ENCODE peak calls at places on chromosomes 13 and 19, in seven cellular contexts. V is SK-N-SH, C is HepG2, G is GM12878, Y is GM12892, P is K562, B is H1. O is an unnamed sample.

GRCh38 chr19:3351702-3352447 is 14.5 kb upstream of the NFIC start:
- DNase-seq in V (no peak), C (no peak), G (no peak), Y (no peak), P (no peak), B (no peak), O (no peak)

GRCh38 chr19:23804676-23805075 is 46.0 kb upstream of the ZNF681 start:
- DNase-seq in V (no peak), C (no peak), G (no peak), Y (no peak), P (no peak), B (no peak), O (no peak)

GRCh38 chr13:26465514-26465913 is 92.0 kb upstream of the WASF3 start:
- DNase-seq in V (no peak), C (no peak), G (no peak), Y (no peak), P (no peak), B (peak), O (no peak)

GRCh38 chr19:58538257-58539168 is 5.4 kb upstream of the TRIM28 start:
- DNase-seq in V (no peak), C (no peak), G (no peak), Y (no peak), P (no peak), B (peak), O (no peak)

GRCh38 chr19:34555447-34555846 is 73.9 kb downstream of the WTIP start:
- DNase-seq in V (no peak), C (peak), G (no peak), Y (no peak), P (peak), B (no peak), O (no peak)

GRCh38 chr13:27027086-27027667 is 144.4 kb downstream of the USP12 start:
- DNase-seq in V (no peak), C (no peak), G (no peak), Y (no peak), P (no peak), B (no peak), O (no peak)

GRCh38 chr13:30615851-30616311 is 1.8 kb upstream of the USPL1 start:
- DNase-seq in V (peak), C (peak), G (no peak), Y (no peak), P (peak), B (no peak), O (no peak)

GRCh38 chr19:6464070-6464873 is at the start of gene CRB3:
- DNase-seq in V (no peak), C (peak), G (no peak), Y (no peak), P (no peak), B (peak), O (no peak)

GRCh38 chr19:14979136-14979497 is 547 bp downstream of the SLC1A6 start:
- DNase-seq in V (no peak), C (no peak), G (no peak), Y (no peak), P (no peak), B (no peak), O (no peak)

GRCh38 chr13:94707400-94708021 is 4.8 kb downstream of the SOX21 start:
- DNase-seq in V (peak), C (no peak), G (no peak), Y (no peak), P (no peak), B (peak), O (no peak)

GRCh38 chr19:5345895-5346386 is 5.3 kb upstream of the PTPRS start:
- DNase-seq in V (no peak), C (no peak), G (no peak), Y (no peak), P (no peak), B (no peak), O (no peak)

GRCh38 chr19:19540707-19541515 is 2.8 kb downstream of the CILP2 start:
- DNase-seq in V (peak), C (no peak), G (no peak), Y (peak), P (peak), B (peak), O (peak)

GRCh38 chr19:5205937-5206750 is 134.5 kb downstream of the PTPRS start:
- DNase-seq in V (no peak), C (no peak), G (no peak), Y (no peak), P (no peak), B (no peak), O (no peak)

GRCh38 chr13:100543872-100544602 is 44.6 kb downstream of the GGACT start:
- DNase-seq in V (no peak), C (peak), G (no peak), Y (no peak), P (no peak), B (peak), O (no peak)

GRCh38 chr19:41018736-41019290 is 27.7 kb downstream of the CYP2B6 start:
- DNase-seq in V (no peak), C (no peak), G (no peak), Y (no peak), P (no peak), B (no peak), O (no peak)

GRCh38 chr13:64579331-64579730 is 2650.8 kb downstream of the PCDH9 start:
- DNase-seq in V (no peak), C (no peak), G (no peak), Y (no peak), P (no peak), B (no peak), O (no peak)

GRCh38 chr19:53518716-53519115 is 19.2 kb upstream of the ZNF331 start:
- DNase-seq in V (no peak), C (no peak), G (no peak), Y (no peak), P (no peak), B (no peak), O (no peak)

GRCh38 chr13:100534147-100534818 is 54.3 kb downstream of the GGACT start:
- DNase-seq in V (no peak), C (no peak), G (no peak), Y (no peak), P (no peak), B (peak), O (no peak)

GRCh38 chr19:53157601-53158000 is 1.3 kb downstream of the ZNF347 start:
- DNase-seq in V (peak), C (no peak), G (no peak), Y (no peak), P (peak), B (peak), O (no peak)

GRCh38 chr19:50380767-50381166 is 3.4 kb upstream of the POLD1 start:
- DNase-seq in V (no peak), C (no peak), G (no peak), Y (no peak), P (no peak), B (no peak), O (no peak)

GRCh38 chr19:30634431-30634830 is 262.2 kb downstream of the ZNF536 start:
- DNase-seq in V (no peak), C (no peak), G (no peak), Y (no peak), P (no peak), B (no peak), O (no peak)

GRCh38 chr19:53868091-53868891 is 608 bp downstream of the MYADM start:
- DNase-seq in V (peak), C (peak), G (no peak), Y (no peak), P (peak), B (peak), O (peak)

GRCh38 chr13:67120872-67121531 is 109.1 kb downstream of the PCDH9 start:
- DNase-seq in V (no peak), C (no peak), G (no peak), Y (no peak), P (peak), B (no peak), O (no peak)

GRCh38 chr13:34817246-34817645 is 124.8 kb upstream of the NBEA start:
- DNase-seq in V (no peak), C (no peak), G (no peak), Y (no peak), P (no peak), B (no peak), O (no peak)

GRCh38 chr13:21898461-21898860 is 227.6 kb downstream of the FGF9 start:
- DNase-seq in V (no peak), C (no peak), G (no peak), Y (no peak), P (no peak), B (no peak), O (no peak)

GRCh38 chr19:38023245-38023644 is 116.2 kb downstream of the SIPA1L3 start:
- DNase-seq in V (no peak), C (no peak), G (no peak), Y (no peak), P (no peak), B (no peak), O (no peak)

GRCh38 chr13:109146912-109147624 is 517.7 kb downstream of the MYO16 start:
- DNase-seq in V (peak), C (no peak), G (no peak), Y (no peak), P (no peak), B (no peak), O (no peak)

GRCh38 chr13:71979616-71980015 is 112.6 kb upstream of the DACH1 start:
- DNase-seq in V (no peak), C (peak), G (no peak), Y (no peak), P (peak), B (peak), O (no peak)

GRCh38 chr13:74305876-74306275 is 171.7 kb upstream of the KLF12 start:
- DNase-seq in V (no peak), C (no peak), G (no peak), Y (no peak), P (no peak), B (no peak), O (no peak)

GRCh38 chr19:51810228-51810627 is 15.3 kb downstream of the FPR3 start:
- DNase-seq in V (no peak), C (peak), G (no peak), Y (no peak), P (peak), B (no peak), O (no peak)

GRCh38 chr13:101757446-101758039 is 305.1 kb downstream of the ITGBL1 start:
- DNase-seq in V (peak), C (no peak), G (no peak), Y (peak), P (no peak), B (no peak), O (peak)

GRCh38 chr13:47555235-47555634 is 445.8 kb downstream of the SUCLA2 start:
- DNase-seq in V (no peak), C (no peak), G (no peak), Y (no peak), P (no peak), B (no peak), O (no peak)

GRCh38 chr13:32025730-32026129 is 5.8 kb upstream of the FRY start:
- DNase-seq in V (no peak), C (no peak), G (no peak), Y (no peak), P (no peak), B (no peak), O (no peak)

DNA sequence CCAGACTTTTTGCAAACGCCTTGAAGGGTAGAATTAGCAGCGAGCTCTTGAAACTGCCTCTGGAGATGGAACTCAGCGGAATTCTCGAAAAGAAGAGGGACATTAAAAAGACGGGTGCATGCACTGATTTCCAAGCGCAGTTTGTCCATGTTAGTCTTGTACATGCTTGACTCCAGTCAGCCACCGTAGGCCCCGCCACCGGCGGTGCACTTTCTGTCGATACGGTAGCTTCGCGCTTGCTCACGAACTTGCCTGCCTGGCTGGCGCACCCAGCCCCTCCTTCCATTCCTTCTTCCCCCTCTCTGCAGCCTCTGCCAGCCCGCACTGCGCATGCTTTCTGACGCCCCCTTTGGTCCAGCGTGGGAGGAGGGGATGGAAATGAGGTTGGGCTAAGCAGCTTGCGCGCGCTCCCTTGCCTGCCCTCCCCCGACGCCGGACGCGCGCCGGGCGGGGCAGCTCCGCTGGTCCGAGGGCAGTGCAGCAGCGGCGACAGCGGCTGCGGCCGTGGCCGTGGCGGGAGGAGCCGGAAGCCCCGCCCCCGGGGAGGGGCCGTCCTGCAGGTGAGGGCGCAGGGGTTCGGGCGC is at the start of gene ZNF575:
- DNase-seq in V (peak), C (peak), G (peak), Y (peak), P (peak), B (peak), O (peak)
- TF ChIP-seq TAF1 in V (peak), C (no peak), G (no peak), Y (no peak), P (no peak), B (peak), O (no peak)

GRCh38 chr19:46299695-46300094 is 2.9 kb downstream of the HIF3A start:
- DNase-seq in V (no peak), C (no peak), G (no peak), Y (no peak), P (no peak), B (no peak), O (no peak)

GRCh38 chr19:46298477-46299003 is 1.7 kb downstream of the HIF3A start:
- DNase-seq in V (no peak), C (no peak), G (no peak), Y (no peak), P (no peak), B (no peak), O (no peak)

GRCh38 chr19:46297700-46298476 is 1.0 kb downstream of the HIF3A start:
- DNase-seq in V (peak), C (no peak), G (no peak), Y (no peak), P (peak), B (peak), O (no peak)

GRCh38 chr19:46296722-46297431 is at the start of gene HIF3A:
- DNase-seq in V (peak), C (no peak), G (no peak), Y (no peak), P (peak), B (peak), O (no peak)

GRCh38 chr19:46299004-46299509 is 2.2 kb downstream of the HIF3A start:
- DNase-seq in V (peak), C (peak), G (no peak), Y (no peak), P (peak), B (no peak), O (no peak)
- TF ChIP-seq TAF1 in V (no peak), C (no peak), G (no peak), Y (no peak), P (no peak), B (no peak), O (no peak)

GRCh38 chr19:13208131-13208963 is 58.1 kb downstream of the IER2 start:
- DNase-seq in V (no peak), C (no peak), G (peak), Y (peak), P (no peak), B (no peak), O (peak)
- TF ChIP-seq TAF1 in V (no peak), C (no peak), G (no peak), Y (no peak), P (no peak), B (no peak), O (no peak)

DNA sequence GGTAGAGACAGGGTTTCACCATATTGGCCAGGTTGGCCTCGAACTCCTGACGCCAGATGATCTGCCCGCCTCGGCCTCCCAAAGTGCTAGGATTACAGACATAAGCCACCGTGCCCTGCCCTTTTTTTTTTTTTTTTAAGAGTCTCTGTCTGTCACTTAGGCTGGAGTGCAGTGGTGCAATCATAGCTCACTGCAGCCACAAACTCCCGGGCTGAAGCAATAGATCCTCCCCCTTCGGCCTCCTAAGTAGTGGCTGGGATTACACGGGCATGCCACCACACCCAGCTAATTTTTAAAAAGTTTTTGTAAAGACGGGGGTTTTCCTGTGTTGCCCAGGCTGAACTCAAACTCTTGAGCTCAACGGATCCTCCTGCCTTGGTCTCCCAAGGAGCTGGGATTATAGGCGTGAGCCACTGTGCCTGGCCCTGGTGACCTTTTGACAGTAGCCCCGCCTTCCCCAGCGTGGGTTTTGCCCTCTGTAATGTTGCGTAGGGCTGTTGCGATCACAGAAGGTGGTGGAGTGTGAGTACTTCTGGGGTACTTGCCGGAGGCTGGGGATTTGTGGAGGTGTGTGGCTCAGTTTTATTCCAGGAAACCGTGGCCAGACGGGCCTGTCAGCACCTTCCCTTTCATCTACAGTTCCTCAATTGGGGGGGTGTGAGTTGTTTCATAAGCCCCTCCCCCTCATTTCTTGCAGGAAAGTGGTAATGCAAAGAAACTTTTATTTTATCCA is 11.6 kb upstream of the RETN start:
- DNase-seq in V (no peak), C (no peak), G (no peak), Y (no peak), P (no peak), B (no peak), O (no peak)
- TF ChIP-seq TAF1 in V (no peak), C (no peak), G (no peak), Y (no peak), P (no peak), B (no peak), O (no peak)

DNA sequence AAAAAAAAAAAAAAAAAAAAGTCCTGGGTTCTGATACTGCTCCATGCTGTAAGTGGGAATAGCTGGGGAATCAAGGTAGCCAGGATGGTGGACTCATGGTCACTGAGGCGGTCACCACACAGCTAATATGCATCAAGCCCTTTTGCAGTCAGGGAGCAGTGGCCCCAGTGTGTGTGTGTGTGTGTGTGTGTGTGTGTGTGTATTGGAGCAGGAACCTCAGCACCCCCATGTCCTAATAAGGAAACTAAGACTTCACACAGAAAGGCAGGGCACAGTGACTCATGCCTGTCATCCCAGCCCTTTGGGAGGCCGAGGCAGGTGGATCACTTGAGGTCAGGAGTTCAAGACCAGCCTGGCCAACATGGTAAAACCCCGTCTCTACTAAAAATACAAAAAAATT is 12.0 kb downstream of the B3GNT3 start:
- DNase-seq in V (no peak), C (no peak), G (no peak), Y (no peak), P (no peak), B (no peak), O (no peak)
- TF ChIP-seq TAF1 in V (no peak), C (no peak), G (no peak), Y (no peak), P (no peak), B (no peak), O (no peak)

GRCh38 chr13:78689011-78689410 is 30.1 kb upstream of the OBI1 start:
- DNase-seq in V (no peak), C (peak), G (no peak), Y (no peak), P (no peak), B (no peak), O (no peak)
- TF ChIP-seq TAF1 in V (no peak), C (no peak), G (no peak), Y (no peak), P (no peak), B (no peak), O (no peak)

O was measured in GM12891.